ENCODE peak calls at places on chromosomes 1 and 21, in six cellular contexts. V, I, T, L, K and Y are unnamed samples.

GRCh38 chr1:10716424-10716823 is 80.0 kb downstream of the CASZ1 start:
- DNase-seq in V (no peak), L (no peak), T (no peak), I (no peak), K (no peak), Y (no peak)

GRCh38 chr1:70003509-70003908 is 201.9 kb downstream of the LRRC40 start:
- DNase-seq in V (no peak), T (no peak), L (no peak), I (no peak), K (no peak), Y (no peak)

GRCh38 chr1:61264825-61265242 is 182.5 kb downstream of the NFIA start:
- DNase-seq in V (no peak), K (no peak), L (no peak), I (no peak), T (no peak), Y (no peak)

GRCh38 chr1:228021526-228022030 is 14.8 kb downstream of the WNT3A start:
- DNase-seq in T (no peak), K (peak; percentile 4), L (no peak), I (no peak), V (no peak), Y (no peak)

GRCh38 chr1:201405484-201405831 is 6.3 kb upstream of the LAD1 start:
- DNase-seq in L (no peak), V (no peak), I (no peak), K (peak; percentile 89), T (no peak), Y (no peak)

GRCh38 chr1:101474039-101474665 is 237.3 kb downstream of the S1PR1 start:
- DNase-seq in I (no peak), L (peak; percentile 58), T (peak; percentile 4), K (no peak), V (peak; percentile 7), Y (no peak)

GRCh38 chr1:155884028-155884950 is 24.9 kb downstream of the SYT11 start:
- DNase-seq in T (no peak), I (no peak), V (no peak), K (no peak), L (peak; percentile 70), Y (no peak)

GRCh38 chr1:175090775-175091174 is 23.1 kb downstream of the TNN start:
- DNase-seq in I (no peak), V (no peak), L (no peak), K (no peak), T (no peak), Y (no peak)

GRCh38 chr1:199007423-199007822 is 368.6 kb downstream of the PTPRC start:
- DNase-seq in K (no peak), L (no peak), I (no peak), V (peak; percentile 94), T (no peak), Y (no peak)

GRCh38 chr1:29406814-29407213 is 170.5 kb downstream of the PTPRU start:
- DNase-seq in I (no peak), V (no peak), L (no peak), K (no peak), T (no peak), Y (no peak)

GRCh38 chr1:53681647-53682368 is 57.2 kb downstream of the GLIS1 start:
- DNase-seq in T (peak; percentile 70), I (no peak), K (peak; percentile 72), V (peak; percentile 64), L (peak; percentile 40), Y (no peak)

GRCh38 chr1:20124451-20125057 is 5.2 kb upstream of the PLA2G2D start:
- DNase-seq in I (no peak), L (no peak), V (no peak), K (peak; percentile 44), T (peak; percentile 94), Y (peak; percentile 30)

GRCh38 chr1:98253145-98253544 is 332.3 kb upstream of the DPYD start:
- DNase-seq in V (no peak), L (no peak), K (no peak), I (no peak), T (no peak), Y (no peak)

GRCh38 chr21:45543371-45543709 is 1.1 kb upstream of the SLC19A1 start:
- DNase-seq in I (no peak), T (no peak), L (no peak), K (no peak), V (no peak), Y (no peak)

GRCh38 chr1:40948741-40949528 is 30.6 kb upstream of the CTPS1 start:
- DNase-seq in T (peak; percentile 58), L (peak; percentile 29), K (peak; percentile 58), I (no peak), V (peak; percentile 75), Y (peak; percentile 57)

GRCh38 chr1:110490791-110491451 is 28.1 kb downstream of the KCNA10 start:
- DNase-seq in K (no peak), T (no peak), L (no peak), V (peak; percentile 50), I (no peak), Y (no peak)

GRCh38 chr1:110487676-110488075 is 31.3 kb downstream of the KCNA10 start:
- DNase-seq in I (no peak), K (no peak), V (no peak), L (no peak), T (peak; percentile 65), Y (no peak)

GRCh38 chr1:110488867-110489266 is 30.1 kb downstream of the KCNA10 start:
- DNase-seq in V (no peak), T (no peak), I (no peak), K (no peak), L (no peak), Y (no peak)

GRCh38 chr1:110489973-110490542 is 28.9 kb downstream of the KCNA10 start:
- DNase-seq in I (no peak), K (no peak), T (no peak), L (peak; percentile 37), V (no peak), Y (no peak)

GRCh38 chr1:110489406-110489805 is 29.6 kb downstream of the KCNA10 start:
- DNase-seq in K (no peak), T (no peak), I (no peak), V (no peak), L (no peak), Y (no peak)
- TF ChIP-seq CTCF in K (no peak), T (no peak), I (no peak), V (no peak), L (no peak), Y (no peak)

GRCh38 chr1:27937524-27937836 is 2.7 kb downstream of the SMPDL3B start:
- DNase-seq in T (no peak), L (no peak), I (no peak), V (no peak), K (no peak), Y (no peak)

GRCh38 chr1:27938488-27938887 is 3.7 kb downstream of the SMPDL3B start:
- DNase-seq in K (no peak), L (no peak), T (no peak), I (no peak), V (no peak), Y (no peak)

GRCh38 chr1:27941671-27942540 is 7.1 kb downstream of the SMPDL3B start:
- DNase-seq in T (no peak), L (no peak), K (no peak), V (no peak), I (no peak), Y (no peak)

GRCh38 chr1:27940870-27941269 is 6.1 kb downstream of the SMPDL3B start:
- DNase-seq in I (no peak), V (no peak), T (no peak), K (no peak), L (no peak), Y (no peak)

GRCh38 chr1:27940297-27940696 is 5.5 kb downstream of the SMPDL3B start:
- DNase-seq in L (peak; percentile 78), K (peak; percentile 60), I (no peak), T (no peak), V (peak; percentile 81), Y (peak; percentile 78)
- TF ChIP-seq CTCF in L (peak; percentile 87), K (peak; percentile 16), I (no peak), T (no peak), V (peak; percentile 39), Y (peak; percentile 80)

GRCh38 chr21:33264561-33264960 is 1.6 kb upstream of the IL10RB start:
- DNase-seq in K (no peak), L (no peak), I (no peak), T (no peak), V (no peak), Y (no peak)

GRCh38 chr21:33267250-33267649 is 1.1 kb downstream of the IL10RB start:
- DNase-seq in L (no peak), K (no peak), I (no peak), V (no peak), T (no peak), Y (no peak)

GRCh38 chr21:33265664-33266049 is 510 bp upstream of the IL10RB start:
- DNase-seq in K (peak; percentile 62), V (peak; percentile 98), I (no peak), L (peak; percentile 80), T (no peak), Y (peak; percentile 94)

GRCh38 chr21:33266784-33267135 is 593 bp downstream of the IL10RB start:
- DNase-seq in T (no peak), K (peak; percentile 45), L (peak; percentile 52), I (no peak), V (no peak), Y (no peak)

DNA sequence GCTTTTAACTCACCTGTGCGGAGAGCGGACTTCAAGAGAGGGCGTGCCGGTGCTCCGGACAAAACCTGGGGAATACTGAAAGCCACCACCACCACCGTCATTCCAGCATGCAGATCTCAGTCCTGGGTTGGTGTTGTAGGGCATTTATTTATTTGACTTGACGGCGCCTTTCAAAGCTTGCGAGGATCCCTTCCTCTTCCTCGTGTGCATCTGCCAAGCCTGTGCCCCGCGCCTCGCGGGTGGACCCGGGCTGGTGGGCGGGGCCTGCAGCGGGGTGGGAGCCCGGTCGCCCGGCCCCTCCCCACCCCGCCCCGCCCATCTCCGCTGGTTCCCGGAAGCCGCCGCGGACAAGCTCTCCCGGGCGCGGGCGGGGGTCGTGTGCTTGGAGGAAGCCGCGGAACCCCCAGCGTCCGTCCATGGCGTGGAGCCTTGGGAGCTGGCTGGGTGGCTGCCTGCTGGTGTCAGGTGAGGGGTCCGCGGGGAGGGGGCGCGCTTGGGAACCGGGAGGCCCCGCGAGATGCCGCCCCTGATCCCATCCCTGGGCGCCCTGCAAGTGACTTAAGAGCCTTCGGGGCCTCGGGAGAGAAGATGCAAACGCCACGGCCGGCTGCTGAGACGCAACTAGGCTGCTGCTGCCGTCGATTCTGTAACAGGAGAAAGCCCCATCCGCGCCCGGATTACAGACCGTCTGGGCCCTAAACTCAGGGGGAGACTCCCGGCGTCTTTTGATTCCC is at the start of gene IL10RB:
- DNase-seq in T (peak; percentile 82), I (no peak), K (peak; percentile 87), V (peak; percentile 75), L (peak; percentile 85), Y (peak; percentile 80)
- TF ChIP-seq CTCF in T (no peak), I (no peak), K (no peak), V (no peak), L (no peak), Y (no peak)

DNA sequence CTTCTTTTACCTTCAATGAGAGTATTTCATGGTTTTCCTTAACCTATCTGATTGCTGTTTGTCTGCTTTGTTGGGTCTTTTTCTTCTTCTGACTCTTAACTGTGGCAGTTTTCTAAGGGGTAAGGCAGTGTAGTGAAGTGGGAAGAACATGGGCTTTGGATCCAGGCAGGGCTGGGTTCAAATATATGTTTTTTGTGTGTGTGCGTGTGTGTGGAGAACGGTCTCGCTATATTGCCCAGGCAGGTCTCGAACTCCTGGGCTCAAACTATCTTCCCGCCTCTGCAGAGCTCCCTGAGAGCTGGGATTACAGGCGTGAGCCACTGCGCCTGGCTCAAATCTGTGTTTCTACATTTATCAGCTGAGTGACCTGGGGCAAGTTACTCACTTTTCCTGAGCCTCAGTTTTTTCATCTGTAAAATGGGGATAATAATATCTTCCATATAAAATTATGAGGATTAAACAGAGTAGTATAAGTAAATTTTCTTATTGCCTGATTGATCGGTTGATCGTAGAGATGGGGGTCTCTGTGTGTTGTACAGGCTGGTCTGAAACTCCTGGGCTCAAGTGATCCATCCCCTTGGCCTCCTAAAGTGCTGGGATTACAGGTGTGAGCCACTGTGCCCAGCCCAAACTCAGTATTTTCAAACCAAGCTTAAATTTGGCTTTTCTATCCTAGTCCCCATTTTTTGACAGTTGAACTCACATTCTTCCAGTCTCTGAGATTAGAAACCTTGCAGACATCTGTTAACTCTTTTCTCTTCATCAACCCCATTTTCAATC is 36.0 kb upstream of the MACF1 start:
- DNase-seq in L (no peak), K (no peak), T (no peak), I (no peak), V (no peak), Y (no peak)
- TF ChIP-seq CTCF in L (no peak), K (no peak), T (no peak), I (no peak), V (no peak), Y (no peak)